ENCODE peak calls at places on chromosomes 4 and X, in seven cellular contexts. J is NCI-H1092, N is GM12865, O is fibroblast of the conjunctiva, A is ovary, U is fibroblast of mammary gland, K is SIG-M5. G is an unnamed sample.

GRCh38 chr4:123421227-123421941 is 24.8 kb downstream of the SPRY1 start:
- DNase-seq in J (no peak), N (no peak), O (no peak), A (no peak), U (no peak), K (no peak), G (peak)

GRCh38 chr4:19532120-19532848 is 719.4 kb upstream of the SLIT2 start:
- DNase-seq in J (no peak), N (no peak), O (no peak), A (no peak), U (no peak), K (no peak), G (no peak)

GRCh38 chr4:139740531-139741041 is 75.0 kb downstream of the MGST2 start:
- DNase-seq in J (peak), N (no peak), O (peak), A (peak), U (peak), K (peak), G (peak)

GRCh38 chr4:8267077-8267476 is 2.5 kb upstream of the HTRA3 start:
- DNase-seq in J (peak), N (peak), O (peak), A (peak), U (peak), K (no peak), G (peak)

GRCh38 chr4:122783301-122784215 is 43.1 kb upstream of the FGF2 start:
- DNase-seq in J (no peak), N (no peak), O (peak), A (peak), U (peak), K (no peak), G (peak)

GRCh38 chr4:142331132-142331531 is 515.0 kb downstream of the INPP4B start:
- DNase-seq in J (no peak), N (no peak), O (no peak), A (peak), U (peak), K (no peak), G (peak)

GRCh38 chr4:168076989-168077725 is 15.2 kb upstream of the ANXA10 start:
- DNase-seq in J (peak), N (peak), O (peak), A (no peak), U (peak), K (no peak), G (peak)

GRCh38 chr4:22030321-22030720 is 81.7 kb upstream of the KCNIP4 start:
- DNase-seq in J (peak), N (no peak), O (no peak), A (no peak), U (no peak), K (no peak), G (no peak)

GRCh38 chr4:145709336-145709735 is 29.4 kb downstream of the C4orf51 start:
- DNase-seq in J (peak), N (no peak), O (no peak), A (no peak), U (no peak), K (no peak), G (no peak)

GRCh38 chr4:57220172-57220571 is 110.0 kb upstream of the IGFBP7 start:
- DNase-seq in J (no peak), N (no peak), O (no peak), A (no peak), U (no peak), K (no peak), G (no peak)

GRCh38 chr4:6955261-6955911 is 45.8 kb downstream of the TBC1D14 start:
- DNase-seq in J (no peak), N (no peak), O (no peak), A (peak), U (no peak), K (no peak), G (no peak)

GRCh38 chr4:60155088-60155487 is 1045.0 kb upstream of the ADGRL3 start:
- DNase-seq in J (no peak), N (no peak), O (no peak), A (no peak), U (no peak), K (no peak), G (no peak)

GRCh38 chrX:39642071-39642470 is 455.7 kb downstream of the BCOR start:
- DNase-seq in J (peak), N (no peak), O (no peak), A (peak), U (no peak), K (no peak), G (peak)

GRCh38 chrX:145190801-145191389 is 56.4 kb upstream of the SPANXN1 start:
- DNase-seq in J (peak), N (no peak), O (no peak), A (no peak), U (peak), K (no peak), G (peak)

GRCh38 chr4:150126880-150127236 is 48.6 kb downstream of the DCLK2 start:
- DNase-seq in J (no peak), N (peak), O (no peak), A (no peak), U (peak), K (no peak), G (no peak)

GRCh38 chrX:41337140-41337539 is 3.2 kb downstream of the DDX3X start:
- DNase-seq in J (no peak), N (no peak), O (no peak), A (no peak), U (no peak), K (no peak), G (no peak)

GRCh38 chrX:152313529-152314302 is 137.4 kb downstream of the GABRA3 start:
- DNase-seq in J (no peak), N (no peak), O (no peak), A (no peak), U (no peak), K (no peak), G (no peak)

GRCh38 chr4:183422962-183423653 is 21.3 kb upstream of the CDKN2AIP start:
- DNase-seq in J (no peak), N (no peak), O (no peak), A (peak), U (peak), K (no peak), G (no peak)

GRCh38 chr4:151197258-151197657 is 79.7 kb upstream of the PRSS48 start:
- DNase-seq in J (no peak), N (no peak), O (peak), A (no peak), U (peak), K (no peak), G (peak)

GRCh38 chr4:106358899-106359298 is 9.7 kb downstream of the GIMD1 start:
- DNase-seq in J (no peak), N (no peak), O (no peak), A (no peak), U (peak), K (no peak), G (peak)